ENCODE peak calls at places on chromosomes 6 and 20, in four cellular contexts. X is Kasumi-1, R is cardiac fibroblast, D is astrocyte of the hippocampus. M is an unnamed sample.

GRCh38 chr6:373031-373430 is 18.5 kb upstream of the IRF4 start:
- DNase-seq in X (no peak), R (no peak), D (no peak), M (no peak)

GRCh38 chr20:9660236-9660868 is 146.0 kb downstream of the LAMP5 start:
- DNase-seq in X (no peak), R (peak), D (peak), M (no peak)

GRCh38 chr6:34867484-34867883 is 20.4 kb downstream of the TAF11 start:
- DNase-seq in X (peak), R (peak), D (peak), M (no peak)

GRCh38 chr6:150641398-150642139 is 41.9 kb downstream of the PLEKHG1 start:
- DNase-seq in X (peak), R (no peak), D (peak), M (no peak)

GRCh38 chr6:117188627-117189201 is 76.6 kb upstream of the VGLL2 start:
- DNase-seq in X (peak), R (peak), D (no peak), M (no peak)

GRCh38 chr6:154848580-154848979 is 115.4 kb downstream of the SCAF8 start:
- DNase-seq in X (no peak), R (peak), D (no peak), M (no peak)

GRCh38 chr20:20492521-20493334 is 124.8 kb downstream of the INSM1 start:
- DNase-seq in X (no peak), R (no peak), D (peak), M (no peak)

GRCh38 chr6:128358111-128358780 is 162.2 kb downstream of the PTPRK start:
- DNase-seq in X (no peak), R (peak), D (peak), M (no peak)

GRCh38 chr20:57440678-57441509 is 49.7 kb downstream of the RBM38 start:
- DNase-seq in X (no peak), R (peak), D (peak), M (no peak)

GRCh38 chr6:125208625-125209249 is 55.2 kb downstream of the TPD52L1 start:
- DNase-seq in X (no peak), R (no peak), D (no peak), M (no peak)

GRCh38 chr6:21773199-21773974 is 179.8 kb downstream of the SOX4 start:
- DNase-seq in X (no peak), R (no peak), D (no peak), M (no peak)

GRCh38 chr6:12649325-12649724 is 67.2 kb upstream of the PHACTR1 start:
- DNase-seq in X (no peak), R (no peak), D (no peak), M (no peak)

GRCh38 chr6:166056637-166057036 is 111.0 kb downstream of the TBXT start:
- DNase-seq in X (no peak), R (peak), D (no peak), M (no peak)

GRCh38 chr20:46070215-46070910 is 19.4 kb downstream of the NCOA5 start:
- DNase-seq in X (no peak), R (peak), D (peak), M (no peak)

GRCh38 chr20:5996765-5997164 is 46.3 kb downstream of the MCM8 start:
- DNase-seq in X (peak), R (no peak), D (no peak), M (no peak)

GRCh38 chr6:72953901-72954494 is 271.3 kb downstream of the KHDC1L start:
- DNase-seq in X (no peak), R (peak), D (peak), M (no peak)

GRCh38 chr20:37903317-37904007 is 535 bp downstream of the VSTM2L start:
- DNase-seq in X (no peak), R (no peak), D (no peak), M (no peak)

GRCh38 chr6:144190593-144190992 is 40.3 kb downstream of the STX11 start:
- DNase-seq in X (no peak), R (peak), D (peak), M (no peak)

GRCh38 chr6:170101281-170102035 is 189.4 kb downstream of the DLL1 start:
- DNase-seq in X (no peak), R (no peak), D (no peak), M (no peak)

GRCh38 chr6:122042851-122043250 is 356.6 kb upstream of the HSF2 start:
- DNase-seq in X (no peak), R (peak), D (peak), M (no peak)

GRCh38 chr6:37705239-37706051 is 7.8 kb upstream of the MDGA1 start:
- DNase-seq in X (no peak), R (peak), D (peak), M (peak)

GRCh38 chr6:151693366-151693765 is 114.1 kb upstream of the ESR1 start:
- DNase-seq in X (no peak), R (no peak), D (no peak), M (no peak)

GRCh38 chr6:152509916-152510315 is 127.2 kb downstream of the SYNE1 start:
- DNase-seq in X (no peak), R (no peak), D (no peak), M (no peak)

GRCh38 chr20:45407783-45408645 is at the start of gene DBNDD2:
- DNase-seq in X (no peak), R (no peak), D (no peak), M (no peak)

GRCh38 chr6:113539202-113539601 is 317.9 kb upstream of the MARCKS start:
- DNase-seq in X (no peak), R (no peak), D (peak), M (no peak)

GRCh38 chr6:131635384-131636340 is 1.4 kb upstream of the ENPP3 start:
- DNase-seq in X (no peak), R (no peak), D (no peak), M (no peak)

GRCh38 chr20:62560162-62560561 is 82.1 kb upstream of the SLCO4A1 start:
- DNase-seq in X (no peak), R (no peak), D (no peak), M (no peak)

GRCh38 chr6:73073238-73073637 is 152.1 kb downstream of the KHDC1L start:
- DNase-seq in X (no peak), R (no peak), D (peak), M (no peak)

GRCh38 chr20:24478584-24478983 is 9.2 kb downstream of the SYNDIG1 start:
- DNase-seq in X (no peak), R (no peak), D (no peak), M (no peak)

GRCh38 chr6:37694259-37694658 is 3.4 kb downstream of the MDGA1 start:
- DNase-seq in X (no peak), R (no peak), D (no peak), M (no peak)

GRCh38 chr6:127343753-127344659 is 597 bp upstream of the ECHDC1 start:
- DNase-seq in X (peak), R (peak), D (peak), M (no peak)

GRCh38 chr6:52013035-52013434 is 74.4 kb downstream of the PKHD1 start:
- DNase-seq in X (no peak), R (peak), D (peak), M (no peak)

GRCh38 chr20:46491354-46491753 is 22.0 kb downstream of the ZNF334 start:
- DNase-seq in X (no peak), R (no peak), D (no peak), M (no peak)

GRCh38 chr6:3247255-3248146 is 11.2 kb upstream of the PSMG4 start:
- DNase-seq in X (no peak), R (peak), D (peak), M (no peak)

GRCh38 chr6:16752206-16752867 is 8.9 kb downstream of the ATXN1 start:
- DNase-seq in X (peak), R (peak), D (peak), M (no peak)

GRCh38 chr6:13360671-13361540 is 32.6 kb upstream of the TBC1D7 start:
- DNase-seq in X (peak), R (peak), D (no peak), M (no peak)